ENCODE peak calls at places on chromosome 7, in six cellular contexts. One of them, this sample, is unnamed.

GRCh38 chr7:2191026-2191425 is 41.7 kb downstream of the MAD1L1 start:
- DNase-seq in AG04449: no peak
- DNase-seq in amygdala: no peak
- DNase-seq in anterior cingulate cortex: no peak
- DNase-seq in GDM1: no peak
- DNase-seq in H4: no peak
- DNase-seq in this sample: no peak

GRCh38 chr7:29748286-29749099 is 57.8 kb upstream of the WIPF3 start:
- DNase-seq in AG04449: peak
- DNase-seq in amygdala: no peak
- DNase-seq in anterior cingulate cortex: peak
- DNase-seq in GDM1: peak
- DNase-seq in H4: peak
- DNase-seq in this sample: peak

GRCh38 chr7:19122018-19122588 is 4.7 kb upstream of the TWIST1 start:
- DNase-seq in AG04449: no peak
- DNase-seq in amygdala: no peak
- DNase-seq in anterior cingulate cortex: no peak
- DNase-seq in GDM1: no peak
- DNase-seq in H4: peak
- DNase-seq in this sample: peak

GRCh38 chr7:46715579-46715978 is 794.5 kb upstream of the IGFBP3 start:
- DNase-seq in AG04449: no peak
- DNase-seq in amygdala: no peak
- DNase-seq in anterior cingulate cortex: no peak
- DNase-seq in GDM1: no peak
- DNase-seq in H4: no peak
- DNase-seq in this sample: no peak

GRCh38 chr7:105014725-105015630 is 973 bp downstream of the KMT2E start:
- DNase-seq in AG04449: no peak
- DNase-seq in amygdala: peak
- DNase-seq in anterior cingulate cortex: peak
- DNase-seq in GDM1: no peak
- DNase-seq in H4: peak
- DNase-seq in this sample: peak

GRCh38 chr7:73822319-73823173 is 8.2 kb upstream of the CLDN4 start:
- DNase-seq in AG04449: peak
- DNase-seq in amygdala: no peak
- DNase-seq in anterior cingulate cortex: no peak
- DNase-seq in GDM1: no peak
- DNase-seq in H4: peak
- DNase-seq in this sample: no peak

GRCh38 chr7:67301667-67302066 is 305.0 kb downstream of the TYW1 start:
- DNase-seq in AG04449: no peak
- DNase-seq in amygdala: no peak
- DNase-seq in anterior cingulate cortex: no peak
- DNase-seq in GDM1: no peak
- DNase-seq in H4: no peak
- DNase-seq in this sample: no peak

GRCh38 chr7:147509052-147509480 is 1081.5 kb upstream of the C7orf33 start:
- DNase-seq in AG04449: peak
- DNase-seq in amygdala: no peak
- DNase-seq in anterior cingulate cortex: no peak
- DNase-seq in GDM1: no peak
- DNase-seq in H4: no peak
- DNase-seq in this sample: no peak

GRCh38 chr7:80499350-80499955 is 12.4 kb downstream of the GNAT3 start:
- DNase-seq in AG04449: peak
- DNase-seq in amygdala: no peak
- DNase-seq in anterior cingulate cortex: no peak
- DNase-seq in GDM1: no peak
- DNase-seq in H4: peak
- DNase-seq in this sample: no peak

GRCh38 chr7:10536561-10536960 is 437.1 kb upstream of the PHF14 start:
- DNase-seq in AG04449: no peak
- DNase-seq in amygdala: no peak
- DNase-seq in anterior cingulate cortex: no peak
- DNase-seq in GDM1: no peak
- DNase-seq in H4: no peak
- DNase-seq in this sample: no peak

GRCh38 chr7:36264123-36264916 is 111.3 kb downstream of the EEPD1 start:
- DNase-seq in AG04449: no peak
- DNase-seq in amygdala: no peak
- DNase-seq in anterior cingulate cortex: no peak
- DNase-seq in GDM1: no peak
- DNase-seq in H4: no peak
- DNase-seq in this sample: no peak

GRCh38 chr7:137774793-137775201 is 72.0 kb downstream of the DGKI start:
- DNase-seq in AG04449: no peak
- DNase-seq in amygdala: no peak
- DNase-seq in anterior cingulate cortex: no peak
- DNase-seq in GDM1: no peak
- DNase-seq in H4: no peak
- DNase-seq in this sample: no peak

GRCh38 chr7:69078997-69079769 is 519.1 kb upstream of the AUTS2 start:
- DNase-seq in AG04449: no peak
- DNase-seq in amygdala: peak
- DNase-seq in anterior cingulate cortex: peak
- DNase-seq in GDM1: no peak
- DNase-seq in H4: peak
- DNase-seq in this sample: peak

GRCh38 chr7:14233898-14234174 is 244.4 kb upstream of the ETV1 start:
- DNase-seq in AG04449: no peak
- DNase-seq in amygdala: no peak
- DNase-seq in anterior cingulate cortex: no peak
- DNase-seq in GDM1: no peak
- DNase-seq in H4: no peak
- DNase-seq in this sample: no peak

GRCh38 chr7:80060218-80060806 is 74.3 kb upstream of the GNAI1 start:
- DNase-seq in AG04449: no peak
- DNase-seq in amygdala: no peak
- DNase-seq in anterior cingulate cortex: no peak
- DNase-seq in GDM1: peak
- DNase-seq in H4: peak
- DNase-seq in this sample: peak

GRCh38 chr7:34497153-34497777 is 160.8 kb upstream of the NPSR1 start:
- DNase-seq in AG04449: no peak
- DNase-seq in amygdala: no peak
- DNase-seq in anterior cingulate cortex: no peak
- DNase-seq in GDM1: no peak
- DNase-seq in H4: no peak
- DNase-seq in this sample: no peak

GRCh38 chr7:2231992-2232765 is 566 bp downstream of the MAD1L1 start:
- DNase-seq in AG04449: no peak
- DNase-seq in amygdala: no peak
- DNase-seq in anterior cingulate cortex: no peak
- DNase-seq in GDM1: no peak
- DNase-seq in H4: no peak
- DNase-seq in this sample: no peak

GRCh38 chr7:87206361-87206760 is 13.2 kb downstream of the TMEM243 start:
- DNase-seq in AG04449: no peak
- DNase-seq in amygdala: no peak
- DNase-seq in anterior cingulate cortex: no peak
- DNase-seq in GDM1: no peak
- DNase-seq in H4: no peak
- DNase-seq in this sample: no peak

GRCh38 chr7:158549176-158549833 is 38.3 kb downstream of the PTPRN2 start:
- DNase-seq in AG04449: no peak
- DNase-seq in amygdala: no peak
- DNase-seq in anterior cingulate cortex: peak
- DNase-seq in GDM1: no peak
- DNase-seq in H4: no peak
- DNase-seq in this sample: peak

GRCh38 chr7:45689011-45689796 is 115.0 kb downstream of the ADCY1 start:
- DNase-seq in AG04449: peak
- DNase-seq in amygdala: no peak
- DNase-seq in anterior cingulate cortex: no peak
- DNase-seq in GDM1: no peak
- DNase-seq in H4: peak
- DNase-seq in this sample: no peak

GRCh38 chr7:155353256-155353897 is 55.7 kb downstream of the INSIG1 start:
- DNase-seq in AG04449: no peak
- DNase-seq in amygdala: no peak
- DNase-seq in anterior cingulate cortex: no peak
- DNase-seq in GDM1: no peak
- DNase-seq in H4: no peak
- DNase-seq in this sample: no peak

GRCh38 chr7:122886357-122887081 is at the start of gene CADPS2:
- DNase-seq in AG04449: no peak
- DNase-seq in amygdala: peak
- DNase-seq in anterior cingulate cortex: peak
- DNase-seq in GDM1: no peak
- DNase-seq in H4: peak
- DNase-seq in this sample: peak

GRCh38 chr7:143979359-143979758 is 20.8 kb upstream of the OR6B1 start:
- DNase-seq in AG04449: peak
- DNase-seq in amygdala: no peak
- DNase-seq in anterior cingulate cortex: no peak
- DNase-seq in GDM1: no peak
- DNase-seq in H4: peak
- DNase-seq in this sample: no peak

GRCh38 chr7:43461349-43462024 is 121.4 kb upstream of the STK17A start:
- DNase-seq in AG04449: no peak
- DNase-seq in amygdala: no peak
- DNase-seq in anterior cingulate cortex: no peak
- DNase-seq in GDM1: no peak
- DNase-seq in H4: no peak
- DNase-seq in this sample: no peak

GRCh38 chr7:142153400-142153799 is 41.9 kb downstream of the MGAM2 start:
- DNase-seq in AG04449: no peak
- DNase-seq in amygdala: no peak
- DNase-seq in anterior cingulate cortex: no peak
- DNase-seq in GDM1: no peak
- DNase-seq in H4: peak
- DNase-seq in this sample: no peak

GRCh38 chr7:69476416-69476815 is 121.9 kb upstream of the AUTS2 start:
- DNase-seq in AG04449: peak
- DNase-seq in amygdala: no peak
- DNase-seq in anterior cingulate cortex: no peak
- DNase-seq in GDM1: no peak
- DNase-seq in H4: no peak
- DNase-seq in this sample: no peak